ENCODE peak calls at places on chromosomes 12 and 14, in six cellular contexts. C, Y, H, B, D and O are unnamed samples.

GRCh38 chr12:103771466-103771865 is 69.6 kb downstream of the NT5DC3 start:
- DNase-seq in H (no peak), B (no peak), D (no peak), C (peak), Y (no peak), O (no peak)

GRCh38 chr12:125015680-125016310 is 22.4 kb downstream of the BRI3BP start:
- DNase-seq in C (no peak), B (no peak), D (no peak), Y (no peak), H (no peak), O (no peak)

GRCh38 chr14:38207830-38208815 is at the start of gene SSTR1:
- DNase-seq in B (no peak), H (no peak), C (no peak), Y (no peak), D (no peak), O (no peak)

GRCh38 chr12:106282457-106283097 is 20.0 kb upstream of the TCP11L2 start:
- DNase-seq in C (peak), D (peak), Y (peak), H (no peak), B (peak), O (peak)

GRCh38 chr12:52884526-52885293 is 20.2 kb downstream of the KRT8 start:
- DNase-seq in B (peak), C (peak), Y (peak), D (no peak), H (no peak), O (peak)

GRCh38 chr12:49092086-49092815 is 2.4 kb downstream of the DHH start:
- DNase-seq in H (no peak), D (no peak), B (peak), Y (peak), C (peak), O (no peak)

GRCh38 chr12:68223067-68223747 is 2.4 kb downstream of the IL26 start:
- DNase-seq in B (peak), Y (peak), D (peak), H (peak), C (peak), O (peak)

GRCh38 chr12:85509081-85509856 is 229.2 kb downstream of the ALX1 start:
- DNase-seq in H (no peak), C (no peak), Y (no peak), B (no peak), D (no peak), O (no peak)

GRCh38 chr12:6765634-6766581 is at the start of gene PTMS:
- DNase-seq in D (peak), H (peak), C (peak), B (peak), Y (no peak), O (peak)

GRCh38 chr14:100017578-100017977 is 47.6 kb upstream of the EVL start:
- DNase-seq in C (no peak), D (no peak), B (no peak), H (no peak), Y (no peak), O (no peak)